ENCODE peak calls at places on chromosomes 3 and 15, in eight cellular contexts. G is astrocyte, K is OCI-LY7, O is neuronal stem cell, Q is mammary epithelial cell, Y is PC-9, H is hepatocyte, W is HepG2. T is an unnamed sample. For H3K9me3, the result is how much of the 10 kb centered on the place peaks cover.

GRCh38 chr3:65563844-65564243 is 474.9 kb downstream of the MAGI1 start:
- DNase-seq in Q (no peak), O (no peak), W (no peak), Y (no peak), K (no peak), H (no peak), G (no peak), T (no peak)

GRCh38 chr3:65946438-65946837 is 92.3 kb downstream of the MAGI1 start:
- DNase-seq in Q (no peak), O (no peak), Y (no peak), H (no peak), K (no peak), G (peak), W (no peak), T (no peak)

GRCh38 chr3:8964436-8965370 is 1.4 kb upstream of the RAD18 start:
- DNase-seq in G (peak), O (no peak), Q (peak), K (no peak), Y (peak), H (peak), W (peak), T (no peak)

GRCh38 chr3:190533511-190534282 is 19.8 kb downstream of the IL1RAP start:
- DNase-seq in W (no peak), H (peak), K (no peak), Y (peak), G (peak), Q (peak), O (no peak), T (no peak)

GRCh38 chr3:128267541-128267940 is 114.3 kb downstream of the EEFSEC start:
- DNase-seq in H (no peak), O (no peak), Q (no peak), G (no peak), Y (peak), K (no peak), W (no peak), T (no peak)

GRCh38 chr3:111999924-112000835 is 1.5 kb downstream of the TAGLN3 start:
- DNase-seq in Q (no peak), G (peak), W (no peak), O (no peak), Y (no peak), K (no peak), H (no peak), T (no peak)

GRCh38 chr15:87154771-87155170 is 1075.1 kb downstream of the AGBL1 start:
- DNase-seq in Y (no peak), G (peak), O (no peak), W (no peak), H (no peak), Q (peak), K (no peak), T (no peak)

GRCh38 chr3:161395613-161396012 is 24.3 kb upstream of the SPTSSB start:
- DNase-seq in K (no peak), Q (peak), O (no peak), H (no peak), G (no peak), W (no peak), Y (no peak), T (no peak)

GRCh38 chr15:90022345-90022744 is 21.2 kb downstream of the ZNF710 start:
- DNase-seq in H (no peak), Y (no peak), O (no peak), Q (no peak), W (no peak), G (no peak), K (no peak), T (no peak)

GRCh38 chr3:49518441-49518840 is 35.8 kb upstream of the BSN start:
- DNase-seq in O (no peak), Y (no peak), Q (no peak), H (no peak), G (no peak), W (no peak), K (no peak), T (no peak)

GRCh38 chr3:171365489-171365888 is 94.7 kb downstream of the TNIK start:
- DNase-seq in Y (no peak), K (no peak), Q (no peak), G (no peak), H (no peak), O (no peak), W (no peak), T (no peak)

GRCh38 chr3:112744068-112744467 is 102.6 kb downstream of the CD200R1L start:
- DNase-seq in K (no peak), W (no peak), Y (no peak), H (no peak), G (no peak), O (no peak), Q (no peak), T (no peak)

GRCh38 chr15:68303560-68304436 is 26.3 kb downstream of the FEM1B start:
- DNase-seq in G (no peak), K (no peak), Y (no peak), Q (no peak), O (no peak), H (no peak), W (no peak), T (no peak)

GRCh38 chr3:187678869-187679268 is 8.7 kb upstream of the SST start:
- DNase-seq in W (peak), K (peak), Y (peak), O (peak), H (peak), Q (peak), G (peak), T (peak)

GRCh38 chr15:40238927-40239591 is at the start of gene PAK6:
- DNase-seq in Q (peak), H (peak), G (peak), K (peak), O (peak), Y (peak), W (no peak), T (peak)

GRCh38 chr3:24845524-24846155 is 351.0 kb upstream of the THRB start:
- DNase-seq in G (no peak), K (no peak), W (no peak), Q (no peak), H (no peak), O (no peak), Y (no peak), T (no peak)

GRCh38 chr15:76163429-76164020 is 103.7 kb downstream of the TMEM266 start:
- DNase-seq in W (peak), H (peak), Y (no peak), K (no peak), Q (no peak), G (no peak), O (no peak), T (no peak)

GRCh38 chr3:143897558-143898305 is 49.5 kb upstream of the SLC9A9 start:
- DNase-seq in G (peak), K (no peak), Q (peak), O (peak), W (no peak), H (peak), Y (no peak), T (peak)

GRCh38 chr3:133042778-133043177 is 4.6 kb downstream of the TMEM108 start:
- DNase-seq in Q (no peak), G (peak), W (no peak), H (peak), K (no peak), O (no peak), Y (no peak), T (no peak)

GRCh38 chr15:32817570-32817969 is 99.8 kb downstream of the GREM1 start:
- DNase-seq in Y (no peak), G (no peak), K (no peak), W (no peak), Q (no peak), O (no peak), H (no peak), T (no peak)

GRCh38 chr3:51024121-51024520 is 349.4 kb downstream of the DOCK3 start:
- DNase-seq in Y (no peak), O (no peak), H (no peak), G (no peak), K (no peak), Q (no peak), W (no peak), T (no peak)

GRCh38 chr3:87167634-87168456 is 59.3 kb upstream of the CHMP2B start:
- DNase-seq in W (peak), G (peak), Y (peak), Q (peak), H (peak), O (peak), K (peak), T (peak)

GRCh38 chr3:175716451-175716850 is 857.3 kb downstream of the NAALADL2 start:
- DNase-seq in K (no peak), Q (no peak), H (no peak), G (peak), W (no peak), O (no peak), Y (no peak), T (no peak)

GRCh38 chr3:13019243-13019701 is 54.0 kb downstream of the IQSEC1 start:
- DNase-seq in W (no peak), H (peak), O (peak), K (no peak), Q (peak), G (peak), Y (peak), T (peak)

GRCh38 chr3:70916375-70917055 is 604.1 kb upstream of the MDFIC2 start:
- DNase-seq in K (no peak), Y (no peak), O (no peak), Q (no peak), H (peak), W (peak), G (no peak), T (no peak)

GRCh38 chr3:148208975-148209374 is 488.7 kb upstream of the AGTR1 start:
- DNase-seq in O (no peak), W (no peak), H (no peak), Q (no peak), Y (no peak), G (no peak), K (no peak), T (no peak)

GRCh38 chr15:27932600-27932999 is 166.5 kb downstream of the OCA2 start:
- DNase-seq in Q (no peak), G (no peak), H (no peak), W (no peak), Y (no peak), K (no peak), O (no peak), T (no peak)

GRCh38 chr15:27937873-27938272 is 161.2 kb downstream of the OCA2 start:
- DNase-seq in K (no peak), H (no peak), Y (no peak), Q (no peak), G (peak), O (no peak), W (no peak), T (no peak)

GRCh38 chr15:27933562-27933961 is 165.6 kb downstream of the OCA2 start:
- DNase-seq in Q (no peak), W (no peak), G (no peak), K (no peak), H (no peak), Y (no peak), O (no peak), T (no peak)

GRCh38 chr15:27934782-27935181 is 164.3 kb downstream of the OCA2 start:
- DNase-seq in G (no peak), Q (no peak), W (no peak), Y (no peak), H (no peak), K (no peak), O (no peak), T (no peak)

DNA sequence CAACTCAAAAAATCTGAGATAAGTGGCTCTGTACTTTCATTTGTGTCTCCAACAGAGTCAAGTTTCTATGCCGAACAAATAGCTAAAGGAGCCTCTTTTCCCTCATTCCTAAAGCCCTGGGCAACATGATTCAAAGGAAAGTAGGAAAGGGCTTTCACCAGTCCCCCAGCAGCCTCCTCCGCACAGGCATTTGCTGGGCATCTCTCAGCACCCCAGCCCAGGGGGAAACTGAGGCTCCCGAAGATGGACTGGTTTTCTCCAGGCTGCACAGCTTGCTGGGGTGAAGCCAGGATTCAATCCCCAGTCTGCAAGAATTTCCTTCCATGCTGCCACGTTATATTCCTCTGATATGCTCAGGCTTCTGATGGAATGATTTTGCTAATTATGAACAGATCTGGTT is 163.8 kb downstream of the OCA2 start:
- DNase-seq in K (no peak), Y (no peak), G (no peak), Q (no peak), W (no peak), O (no peak), H (no peak), T (no peak)
- H3K9me3 ChIP-seq in K (under half), Y (under half), G (under half), Q (under half), W (under half), O (under half), H (under half), T (under half)

GRCh38 chr3:15556512-15556911 is 35.0 kb upstream of the COLQ start:
- DNase-seq in G (no peak), H (no peak), O (no peak), W (no peak), Y (no peak), Q (no peak), K (peak), T (no peak)
- H3K4me2 ChIP-seq in G (no peak), H (no peak), O (no peak), W (no peak), Y (no peak), Q (no peak), K (peak), T (no peak)

DNA sequence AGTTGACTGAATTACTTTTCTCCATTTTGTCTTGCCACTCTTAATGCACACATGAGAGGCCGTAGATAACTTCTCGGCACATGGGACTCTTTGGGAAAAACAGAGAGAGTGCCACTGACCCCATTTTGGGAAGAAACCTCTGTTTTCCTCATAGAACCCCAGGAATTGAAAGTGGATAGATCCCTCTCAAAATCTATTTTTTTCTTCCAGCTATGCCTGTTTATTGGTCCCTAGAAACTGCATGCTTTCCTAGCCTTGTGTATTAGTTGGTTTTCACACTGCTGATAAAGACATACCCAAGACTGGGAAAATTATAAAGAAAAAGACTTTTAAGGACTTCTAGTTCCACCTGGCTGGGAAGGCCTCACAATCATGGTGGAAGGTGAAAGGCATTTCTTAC is 23.7 kb upstream of the TMEM45A start:
- DNase-seq in K (no peak), W (no peak), Q (no peak), O (no peak), G (no peak), Y (no peak), H (no peak), T (no peak)
- H3K9me3 ChIP-seq in K (under half), W (under half), Q (under half), O (under half), G (under half), Y (under half), H (under half), T (under half)

DNA sequence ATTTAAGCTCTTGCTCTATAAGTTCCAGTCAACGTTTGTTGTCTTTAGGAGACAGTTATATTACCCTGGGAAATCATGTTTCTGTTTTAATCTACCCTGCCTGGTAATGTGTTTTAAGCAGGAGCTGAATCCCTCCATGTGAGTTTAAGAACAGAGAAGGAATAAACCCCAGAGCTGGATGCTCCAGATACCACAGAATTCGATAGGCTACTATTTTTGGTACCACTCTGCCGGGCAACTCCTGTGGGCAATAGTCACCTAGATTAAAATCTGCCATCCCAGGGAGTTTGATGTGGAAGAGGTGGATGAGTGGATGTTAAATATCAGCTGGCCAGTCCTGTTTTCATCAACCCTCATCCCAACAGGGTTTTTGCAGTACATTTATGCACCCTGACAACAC is 20.4 kb downstream of the NUDT16 start:
- DNase-seq in Y (no peak), Q (no peak), G (no peak), H (no peak), K (no peak), W (no peak), O (no peak), T (no peak)
- H3K4me2 ChIP-seq in Y (peak), Q (peak), G (peak), H (no peak), K (no peak), W (no peak), O (no peak), T (no peak)